ENCODE peak calls at places on chromosomes 12 and 14, in ten cellular contexts. S is G401; X is ACHN; R is AML-193; C is NCI-H82; A is T-helper 1 cell; M is activated naive CD4-positive, alpha-beta T cell; J is aorta; V is activated CD4-positive, CD25-positive, alpha-beta regulatory T cell treated with anti-CD3 and anti-CD28 coated beads, Interleukin-2, amount 50 U/mL, for 72 hours; Y is GM13977. P is an unnamed sample.

GRCh38 chr12:52349196-52349595 is 18.1 kb downstream of the KRT85 start:
- DNase-seq in S (no peak), X (no peak), R (no peak), C (peak), A (no peak), M (no peak), J (no peak), V (no peak), Y (no peak), P (no peak)

GRCh38 chr14:68285421-68286179 is 466.0 kb downstream of the RAD51B start:
- DNase-seq in S (no peak), X (no peak), R (peak), C (no peak), A (peak), M (no peak), J (no peak), V (peak), Y (no peak), P (peak)

GRCh38 chr12:53048780-53049401 is 974 bp upstream of the TNS2 start:
- DNase-seq in S (no peak), X (peak), R (no peak), C (no peak), A (no peak), M (no peak), J (peak), V (no peak), Y (no peak), P (no peak)

GRCh38 chr12:130441771-130442760 is 104.4 kb downstream of the PIWIL1 start:
- DNase-seq in S (no peak), X (no peak), R (no peak), C (no peak), A (no peak), M (no peak), J (peak), V (no peak), Y (no peak), P (no peak)

GRCh38 chr14:68685419-68686211 is 107.3 kb downstream of the ZFP36L1 start:
- DNase-seq in S (no peak), X (peak), R (no peak), C (no peak), A (peak), M (peak), J (no peak), V (peak), Y (peak), P (peak)

GRCh38 chr12:56724660-56724988 is 475 bp downstream of the NACA start:
- DNase-seq in S (no peak), X (peak), R (no peak), C (no peak), A (no peak), M (no peak), J (no peak), V (no peak), Y (no peak), P (no peak)

GRCh38 chr14:41586237-41586636 is 20.4 kb upstream of the LRFN5 start:
- DNase-seq in S (no peak), X (no peak), R (no peak), C (no peak), A (no peak), M (no peak), J (no peak), V (no peak), Y (no peak), P (no peak)

GRCh38 chr14:104218361-104219180 is 80.2 kb downstream of the KIF26A start:
- DNase-seq in S (no peak), X (no peak), R (no peak), C (peak), A (no peak), M (no peak), J (no peak), V (no peak), Y (no peak), P (no peak)